ENCODE peak calls at places on chromosomes 11 and 22, in seven cellular contexts. One of them, this sample, is unnamed.

GRCh38 chr11:57164317-57164716 is 17.4 kb upstream of the LRRC55 start:
- DNase-seq in activated T-cell treated with anti-CD3 and anti-CD28 coated beads, Interleukin-2, amount 50 U/mL, for 72 hours: no peak
- DNase-seq in HAP-1: no peak
- DNase-seq in osteocyte: no peak
- DNase-seq in AG10803: no peak
- DNase-seq in IMR-90: no peak
- DNase-seq in MM.1S: no peak
- DNase-seq in this sample: no peak

GRCh38 chr22:46070722-46071450 is 79.4 kb upstream of the PPARA start:
- DNase-seq in MM.1S: peak; percentile 64
- DNase-seq in osteocyte: no peak
- DNase-seq in activated T-cell treated with anti-CD3 and anti-CD28 coated beads, Interleukin-2, amount 50 U/mL, for 72 hours: peak; percentile 72
- DNase-seq in IMR-90: peak; percentile 54
- DNase-seq in HAP-1: peak; percentile 33
- DNase-seq in AG10803: peak; percentile 72
- DNase-seq in this sample: peak; percentile 93

GRCh38 chr11:27210509-27210908 is 152.5 kb downstream of the CCDC34 start:
- DNase-seq in IMR-90: no peak
- DNase-seq in osteocyte: no peak
- DNase-seq in AG10803: no peak
- DNase-seq in HAP-1: no peak
- DNase-seq in MM.1S: no peak
- DNase-seq in activated T-cell treated with anti-CD3 and anti-CD28 coated beads, Interleukin-2, amount 50 U/mL, for 72 hours: no peak
- DNase-seq in this sample: no peak

GRCh38 chr11:19977941-19978340 is 182.3 kb downstream of the DBX1 start:
- DNase-seq in HAP-1: no peak
- DNase-seq in MM.1S: no peak
- DNase-seq in osteocyte: no peak
- DNase-seq in AG10803: no peak
- DNase-seq in activated T-cell treated with anti-CD3 and anti-CD28 coated beads, Interleukin-2, amount 50 U/mL, for 72 hours: no peak
- DNase-seq in IMR-90: no peak
- DNase-seq in this sample: no peak

GRCh38 chr11:72228229-72228843 is 3.8 kb downstream of the INPPL1 start:
- DNase-seq in osteocyte: peak; percentile 79
- DNase-seq in HAP-1: no peak
- DNase-seq in IMR-90: no peak
- DNase-seq in MM.1S: no peak
- DNase-seq in activated T-cell treated with anti-CD3 and anti-CD28 coated beads, Interleukin-2, amount 50 U/mL, for 72 hours: no peak
- DNase-seq in AG10803: no peak
- DNase-seq in this sample: no peak

GRCh38 chr11:105942951-105943350 is 79.1 kb downstream of the MSANTD4 start:
- DNase-seq in HAP-1: no peak
- DNase-seq in osteocyte: no peak
- DNase-seq in activated T-cell treated with anti-CD3 and anti-CD28 coated beads, Interleukin-2, amount 50 U/mL, for 72 hours: no peak
- DNase-seq in MM.1S: no peak
- DNase-seq in AG10803: no peak
- DNase-seq in IMR-90: peak; percentile 12
- DNase-seq in this sample: no peak

GRCh38 chr22:25067851-25068421 is 115.4 kb downstream of the KIAA1671 start:
- DNase-seq in MM.1S: peak; percentile 28
- DNase-seq in IMR-90: no peak
- DNase-seq in AG10803: no peak
- DNase-seq in HAP-1: no peak
- DNase-seq in osteocyte: no peak
- DNase-seq in activated T-cell treated with anti-CD3 and anti-CD28 coated beads, Interleukin-2, amount 50 U/mL, for 72 hours: peak; percentile 79
- DNase-seq in this sample: no peak

GRCh38 chr22:19398206-19398605 is 33.3 kb downstream of the HIRA start:
- DNase-seq in AG10803: peak; percentile 29
- DNase-seq in activated T-cell treated with anti-CD3 and anti-CD28 coated beads, Interleukin-2, amount 50 U/mL, for 72 hours: no peak
- DNase-seq in MM.1S: no peak
- DNase-seq in osteocyte: no peak
- DNase-seq in HAP-1: no peak
- DNase-seq in IMR-90: no peak
- DNase-seq in this sample: no peak

GRCh38 chr22:39282642-39283311 is 36.6 kb downstream of the RPL3 start:
- DNase-seq in activated T-cell treated with anti-CD3 and anti-CD28 coated beads, Interleukin-2, amount 50 U/mL, for 72 hours: no peak
- DNase-seq in AG10803: no peak
- DNase-seq in osteocyte: no peak
- DNase-seq in IMR-90: no peak
- DNase-seq in MM.1S: no peak
- DNase-seq in HAP-1: no peak
- DNase-seq in this sample: no peak

GRCh38 chr11:78261367-78261766 is 72.6 kb downstream of the USP35 start:
- DNase-seq in IMR-90: no peak
- DNase-seq in activated T-cell treated with anti-CD3 and anti-CD28 coated beads, Interleukin-2, amount 50 U/mL, for 72 hours: no peak
- DNase-seq in MM.1S: no peak
- DNase-seq in osteocyte: no peak
- DNase-seq in HAP-1: no peak
- DNase-seq in AG10803: no peak
- DNase-seq in this sample: no peak

GRCh38 chr11:27209562-27210005 is 153.4 kb downstream of the CCDC34 start:
- DNase-seq in IMR-90: peak; percentile 93
- DNase-seq in activated T-cell treated with anti-CD3 and anti-CD28 coated beads, Interleukin-2, amount 50 U/mL, for 72 hours: no peak
- DNase-seq in AG10803: peak; percentile 95
- DNase-seq in osteocyte: no peak
- DNase-seq in HAP-1: no peak
- DNase-seq in MM.1S: no peak
- DNase-seq in this sample: peak; percentile 80

GRCh38 chr22:16800358-16800757 is 24.9 kb downstream of the XKR3 start:
- DNase-seq in MM.1S: no peak
- DNase-seq in osteocyte: no peak
- DNase-seq in IMR-90: no peak
- DNase-seq in AG10803: no peak
- DNase-seq in HAP-1: no peak
- DNase-seq in activated T-cell treated with anti-CD3 and anti-CD28 coated beads, Interleukin-2, amount 50 U/mL, for 72 hours: no peak
- DNase-seq in this sample: no peak

GRCh38 chr11:111429066-111429506 is 50.0 kb upstream of the POU2AF1 start:
- DNase-seq in activated T-cell treated with anti-CD3 and anti-CD28 coated beads, Interleukin-2, amount 50 U/mL, for 72 hours: peak; percentile 76
- DNase-seq in IMR-90: peak; percentile 37
- DNase-seq in HAP-1: peak; percentile 8
- DNase-seq in AG10803: peak; percentile 65
- DNase-seq in MM.1S: peak; percentile 87
- DNase-seq in osteocyte: no peak
- DNase-seq in this sample: peak; percentile 64

GRCh38 chr11:34275486-34275885 is 82.3 kb downstream of the ABTB2 start:
- DNase-seq in AG10803: no peak
- DNase-seq in osteocyte: no peak
- DNase-seq in MM.1S: no peak
- DNase-seq in IMR-90: no peak
- DNase-seq in HAP-1: no peak
- DNase-seq in activated T-cell treated with anti-CD3 and anti-CD28 coated beads, Interleukin-2, amount 50 U/mL, for 72 hours: no peak
- DNase-seq in this sample: no peak

GRCh38 chr11:45683285-45684058 is 18.1 kb upstream of the CHST1 start:
- DNase-seq in activated T-cell treated with anti-CD3 and anti-CD28 coated beads, Interleukin-2, amount 50 U/mL, for 72 hours: no peak
- DNase-seq in osteocyte: no peak
- DNase-seq in AG10803: no peak
- DNase-seq in MM.1S: no peak
- DNase-seq in HAP-1: no peak
- DNase-seq in IMR-90: no peak
- DNase-seq in this sample: no peak

GRCh38 chr22:25357056-25357455 is 137.6 kb downstream of the CRYBB2 start:
- DNase-seq in MM.1S: no peak
- DNase-seq in IMR-90: no peak
- DNase-seq in activated T-cell treated with anti-CD3 and anti-CD28 coated beads, Interleukin-2, amount 50 U/mL, for 72 hours: no peak
- DNase-seq in AG10803: no peak
- DNase-seq in HAP-1: no peak
- DNase-seq in osteocyte: no peak
- DNase-seq in this sample: no peak

This sample was measured in GM03348.